ENCODE peak calls at places on chromosomes 3 and 15, in six cellular contexts. N, J, Z, S, Q and E are unnamed samples.

GRCh38 chr15:89554247-89554646 is 21.0 kb upstream of the TICRR start:
- DNase-seq in N (no peak), J (no peak), Z (no peak), S (no peak), Q (no peak), E (no peak)

GRCh38 chr3:52055537-52056351 is 627 bp downstream of the DUSP7 start:
- DNase-seq in N (peak; percentile 59), J (peak; percentile 57), Z (peak; percentile 28), S (peak; percentile 41), Q (peak; percentile 69), E (peak; percentile 48)

GRCh38 chr3:112327371-112327951 is 5.5 kb upstream of the CD200 start:
- DNase-seq in N (no peak), J (peak; percentile 53), Z (no peak), S (peak; percentile 60), Q (no peak), E (peak; percentile 68)

GRCh38 chr3:191246628-191247027 is 47.6 kb downstream of the OSTN start:
- DNase-seq in N (no peak), J (peak; percentile 89), Z (no peak), S (no peak), Q (no peak), E (peak; percentile 63)

GRCh38 chr3:181704421-181705066 is 7.2 kb upstream of the SOX2 start:
- DNase-seq in N (no peak), J (no peak), Z (no peak), S (no peak), Q (no peak), E (no peak)

GRCh38 chr3:165185707-165186327 is 10.4 kb downstream of the SLITRK3 start:
- DNase-seq in N (peak; percentile 32), J (peak; percentile 32), Z (no peak), S (no peak), Q (no peak), E (peak; percentile 80)

GRCh38 chr3:189166334-189166733 is 5.4 kb upstream of the TPRG1 start:
- DNase-seq in N (no peak), J (no peak), Z (no peak), S (no peak), Q (no peak), E (no peak)

GRCh38 chr3:11618897-11619296 is 24.8 kb downstream of the VGLL4 start:
- DNase-seq in N (no peak), J (no peak), Z (no peak), S (no peak), Q (no peak), E (no peak)

GRCh38 chr15:92273732-92274131 is 119.9 kb upstream of the ST8SIA2 start:
- DNase-seq in N (no peak), J (no peak), Z (no peak), S (no peak), Q (no peak), E (no peak)

GRCh38 chr15:66725468-66725785 is 23.4 kb downstream of the SMAD6 start:
- DNase-seq in N (no peak), J (no peak), Z (no peak), S (no peak), Q (no peak), E (no peak)

GRCh38 chr3:32340039-32340438 is 51.6 kb upstream of the CMTM7 start:
- DNase-seq in N (no peak), J (peak; percentile 47), Z (no peak), S (peak; percentile 47), Q (peak; percentile 55), E (peak; percentile 50)

GRCh38 chr3:117523407-117523806 is 813.8 kb downstream of the TUSC7 start:
- DNase-seq in N (no peak), J (no peak), Z (no peak), S (no peak), Q (no peak), E (no peak)

GRCh38 chr15:56369234-56369633 is 4.0 kb downstream of the TEX9 start:
- DNase-seq in N (no peak), J (no peak), Z (no peak), S (no peak), Q (no peak), E (no peak)

GRCh38 chr3:122996038-122996580 is 31.5 kb downstream of the SEMA5B start:
- DNase-seq in N (no peak), J (no peak), Z (no peak), S (no peak), Q (no peak), E (no peak)

GRCh38 chr15:69074011-69074842 is 59.7 kb downstream of the NOX5 start:
- DNase-seq in N (peak; percentile 61), J (peak; percentile 75), Z (no peak), S (no peak), Q (no peak), E (peak; percentile 88)

GRCh38 chr3:125957674-125958510 is 11.1 kb upstream of the ROPN1B start:
- DNase-seq in N (no peak), J (no peak), Z (no peak), S (no peak), Q (no peak), E (peak; percentile 33)

DNA sequence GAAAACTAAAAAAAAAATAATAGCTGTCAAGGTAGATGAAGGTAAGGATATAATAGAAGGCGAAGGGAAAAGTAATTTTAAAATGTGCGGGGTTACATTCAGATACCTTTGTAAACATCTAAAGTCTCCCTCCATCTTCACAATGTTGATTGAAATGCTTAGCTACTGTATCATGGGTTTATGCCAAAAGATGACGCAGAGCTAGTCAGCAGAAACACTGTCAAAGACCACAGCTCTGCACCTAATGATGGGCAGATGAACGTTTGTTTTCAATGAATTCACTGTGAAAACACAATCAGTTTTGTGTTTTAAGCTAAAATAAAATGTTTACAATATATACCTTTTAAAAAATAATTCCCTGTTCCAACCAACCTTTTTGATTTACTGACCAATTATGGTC is 61.2 kb downstream of the RFTN1 start:
- DNase-seq in N (no peak), J (peak; percentile 82), Z (no peak), S (no peak), Q (no peak), E (no peak)
- H3K4me1 ChIP-seq in N (peaks cover 24% of the 10 kb centered on the region), J (peaks cover 13% of the 10 kb centered on the region), Z (no peaks in the 10 kb centered on the region), S (no peaks in the 10 kb centered on the region), Q (peaks cover 8% of the 10 kb centered on the region), E (peaks cover 9% of the 10 kb centered on the region)

GRCh38 chr3:136856665-136857064 is 5.3 kb upstream of the NCK1 start:
- DNase-seq in N (no peak), J (no peak), Z (no peak), S (no peak), Q (no peak), E (no peak)

GRCh38 chr3:136861890-136862610 is at the start of gene NCK1:
- DNase-seq in N (peak; percentile 99), J (peak; percentile 99), Z (peak; percentile 98), S (peak; percentile 98), Q (peak; percentile 99), E (peak; percentile 99)

GRCh38 chr3:136862611-136862951 is 573 bp downstream of the NCK1 start:
- DNase-seq in N (peak; percentile 46), J (peak; percentile 71), Z (peak; percentile 21), S (no peak), Q (no peak), E (peak; percentile 53)

GRCh38 chr3:136860541-136860940 is 1.5 kb upstream of the NCK1 start:
- DNase-seq in N (no peak), J (peak; percentile 29), Z (no peak), S (no peak), Q (no peak), E (no peak)

GRCh38 chr3:136858381-136858780 is 3.6 kb upstream of the NCK1 start:
- DNase-seq in N (no peak), J (no peak), Z (no peak), S (no peak), Q (no peak), E (no peak)
- H3K4me1 ChIP-seq in N (peaks cover 24% of the 10 kb centered on the region), J (no peaks in the 10 kb centered on the region), Z (peaks cover 18% of the 10 kb centered on the region), S (peaks cover 22% of the 10 kb centered on the region), Q (peaks cover 17% of the 10 kb centered on the region), E (peaks cover 9% of the 10 kb centered on the region)

GRCh38 chr3:10334461-10334860 is 13.5 kb upstream of the SEC13 start:
- DNase-seq in N (no peak), J (peak; percentile 68), Z (no peak), S (no peak), Q (no peak), E (no peak)

GRCh38 chr3:10333359-10333670 is 12.4 kb upstream of the SEC13 start:
- DNase-seq in N (no peak), J (no peak), Z (no peak), S (no peak), Q (no peak), E (no peak)

GRCh38 chr3:10335190-10335738 is 14.4 kb upstream of the SEC13 start:
- DNase-seq in N (no peak), J (no peak), Z (no peak), S (no peak), Q (no peak), E (no peak)

GRCh38 chr3:10332481-10333358 is 11.8 kb upstream of the SEC13 start:
- DNase-seq in N (no peak), J (no peak), Z (no peak), S (no peak), Q (no peak), E (no peak)

DNA sequence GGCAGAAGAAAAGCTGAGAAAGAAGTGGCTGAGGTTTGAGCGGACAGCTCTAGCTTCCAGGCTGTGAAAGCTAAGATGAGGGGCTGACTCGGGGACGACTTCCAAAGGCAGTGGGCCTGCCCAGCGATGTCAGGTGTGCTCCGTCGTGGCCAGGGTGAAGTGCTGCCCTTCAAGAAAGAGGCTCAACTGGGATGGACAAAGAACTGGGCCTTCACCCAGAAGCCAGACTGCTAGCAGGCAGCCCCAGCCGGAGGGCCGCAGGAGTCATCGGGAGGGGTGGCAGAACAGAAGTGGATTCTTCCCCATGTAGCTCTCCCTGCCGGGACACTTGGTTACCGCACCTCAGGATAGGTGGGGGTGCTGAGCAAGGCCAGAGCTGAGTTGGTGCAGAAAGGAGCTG is 13.1 kb upstream of the SEC13 start:
- DNase-seq in N (no peak), J (no peak), Z (no peak), S (no peak), Q (no peak), E (no peak)
- H3K4me1 ChIP-seq in N (no peaks in the 10 kb centered on the region), J (no peaks in the 10 kb centered on the region), Z (no peaks in the 10 kb centered on the region), S (no peaks in the 10 kb centered on the region), Q (peaks cover 12% of the 10 kb centered on the region), E (no peaks in the 10 kb centered on the region)

GRCh38 chr3:73448041-73448440 is 176.7 kb downstream of the PDZRN3 start:
- DNase-seq in N (no peak), J (peak; percentile 59), Z (no peak), S (no peak), Q (no peak), E (no peak)

GRCh38 chr3:73446467-73447110 is 178.2 kb downstream of the PDZRN3 start:
- DNase-seq in N (no peak), J (no peak), Z (no peak), S (no peak), Q (no peak), E (no peak)

GRCh38 chr3:73449774-73450173 is 175.0 kb downstream of the PDZRN3 start:
- DNase-seq in N (no peak), J (no peak), Z (no peak), S (no peak), Q (no peak), E (no peak)

GRCh38 chr3:73447118-73447517 is 177.6 kb downstream of the PDZRN3 start:
- DNase-seq in N (no peak), J (no peak), Z (no peak), S (no peak), Q (no peak), E (no peak)

DNA sequence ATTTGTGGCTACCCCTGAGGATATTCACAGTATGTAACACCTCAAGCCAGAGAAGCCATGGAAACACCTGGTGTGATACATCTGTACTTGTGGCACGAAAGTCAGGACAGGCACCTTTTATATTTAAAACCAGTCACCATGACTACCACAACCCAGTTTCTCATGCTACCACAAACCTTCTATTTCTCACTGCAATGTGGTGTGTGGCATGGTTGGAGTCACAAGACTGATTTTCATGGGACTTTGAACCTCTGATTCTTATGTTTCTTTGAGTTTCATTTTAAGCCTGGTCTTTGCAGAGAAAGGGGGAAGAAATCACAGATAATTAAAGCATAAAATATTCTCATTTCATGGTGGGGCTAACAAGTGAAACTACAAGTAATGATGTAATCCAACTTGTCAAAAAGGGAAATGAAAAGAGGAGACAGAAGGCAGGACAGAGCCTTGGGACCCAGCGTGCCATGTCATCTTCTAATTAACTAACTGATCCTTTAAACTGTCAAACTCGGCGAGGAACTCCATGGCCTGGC is 175.9 kb downstream of the PDZRN3 start:
- DNase-seq in N (no peak), J (no peak), Z (no peak), S (no peak), Q (no peak), E (peak; percentile 5)
- H3K4me1 ChIP-seq in N (peaks cover 17% of the 10 kb centered on the region), J (no peaks in the 10 kb centered on the region), Z (no peaks in the 10 kb centered on the region), S (no peaks in the 10 kb centered on the region), Q (no peaks in the 10 kb centered on the region), E (no peaks in the 10 kb centered on the region)